ENCODE peak calls at places on chromosomes 2 and 18, in seven cellular contexts. M is effector memory CD8-positive, alpha-beta T cell; E is naive thymus-derived CD4-positive, alpha-beta T cell; L is NCI-H1694 treated with DMSO at 0.1 percent for 48 hours; U is HTR-8/SVneo; O is activated T-cell treated with anti-CD3 and anti-CD28 coated beads for 24 hours; X is glutamatergic neuron. D is an unnamed sample.

GRCh38 chr2:98399112-98399511 is 45.5 kb upstream of the INPP4A start:
- DNase-seq in M (no peak), E (no peak), L (no peak), U (no peak), O (no peak), X (no peak), D (no peak)

GRCh38 chr2:157251932-157252331 is 5.6 kb upstream of the GALNT5 start:
- DNase-seq in M (no peak), E (no peak), L (no peak), U (no peak), O (no peak), X (no peak), D (no peak)

GRCh38 chr2:212777020-212777491 is 238.5 kb upstream of the ERBB4 start:
- DNase-seq in M (no peak), E (peak), L (peak), U (peak), O (no peak), X (no peak), D (no peak)

GRCh38 chr2:5723791-5724735 is 31.9 kb downstream of the SOX11 start:
- DNase-seq in M (no peak), E (no peak), L (no peak), U (no peak), O (no peak), X (no peak), D (no peak)

GRCh38 chr2:201228912-201229290 is 31.4 kb upstream of the CASP8 start:
- DNase-seq in M (no peak), E (no peak), L (no peak), U (no peak), O (no peak), X (no peak), D (no peak)

GRCh38 chr18:55473078-55473477 is 114.9 kb downstream of the TCF4 start:
- DNase-seq in M (no peak), E (no peak), L (no peak), U (no peak), O (no peak), X (no peak), D (no peak)

GRCh38 chr2:239819974-239820555 is 205.1 kb downstream of the NDUFA10 start:
- DNase-seq in M (no peak), E (no peak), L (no peak), U (no peak), O (no peak), X (peak), D (no peak)

GRCh38 chr2:225122582-225123486 is 80.6 kb upstream of the DOCK10 start:
- DNase-seq in M (peak), E (peak), L (peak), U (no peak), O (no peak), X (peak), D (no peak)

GRCh38 chr2:232328038-232328435 is 50.5 kb upstream of the ALPP start:
- DNase-seq in M (no peak), E (no peak), L (no peak), U (no peak), O (no peak), X (peak), D (no peak)

GRCh38 chr18:58549814-58550339 is 79.0 kb downstream of the ALPK2 start:
- DNase-seq in M (no peak), E (no peak), L (no peak), U (no peak), O (no peak), X (no peak), D (no peak)

GRCh38 chr2:5077479-5078089 is 614.6 kb upstream of the SOX11 start:
- DNase-seq in M (no peak), E (no peak), L (peak), U (no peak), O (no peak), X (peak), D (no peak)

GRCh38 chr2:101823347-101823791 is 125.9 kb downstream of the MAP4K4 start:
- DNase-seq in M (peak), E (peak), L (peak), U (peak), O (peak), X (peak), D (peak)

GRCh38 chr2:36569267-36569860 is 28.6 kb downstream of the FEZ2 start:
- DNase-seq in M (no peak), E (no peak), L (no peak), U (no peak), O (no peak), X (no peak), D (no peak)

GRCh38 chr2:73373335-73373734 is 12.3 kb upstream of the ALMS1 start:
- DNase-seq in M (no peak), E (no peak), L (no peak), U (no peak), O (no peak), X (no peak), D (no peak)

D was measured in activated T-helper 1 cell treated with anti-CD3 and anti-CD28 coated beads, Interleukin-12 subunit alpha, Interleukin-12 subunit beta, Interleukin-2, Interleukin-4 antibody, amounts not matched to agents 30 ng/mL and 10 ng/mL and 1 ng/mL, durations not matched to agents 14 hours and 24 hours and 36 hours.